ENCODE peak calls at places on chromosome 2, in eight cellular contexts. N is psoas muscle, Q is fibroblast of the aortic adventitia, O is AG10803, G is heart right ventricle, B is ascending aorta, S is PC-9, I is MM.1S. K is an unnamed sample.

GRCh38 chr2:10493636-10494281 is 45.6 kb upstream of the ODC1 start:
- DNase-seq in O (peak; percentile 49), Q (peak; percentile 33), I (peak; percentile 64), B (no peak), N (no peak), G (no peak), S (peak; percentile 97), K (no peak)

GRCh38 chr2:30272761-30273573 is 41.6 kb downstream of the LBH start:
- DNase-seq in Q (peak; percentile 73), N (no peak), B (no peak), O (peak; percentile 84), I (no peak), S (peak; percentile 91), G (no peak), K (no peak)

GRCh38 chr2:163667064-163667887 is 68.5 kb downstream of the FIGN start:
- DNase-seq in Q (peak; percentile 95), I (no peak), S (peak; percentile 71), O (peak; percentile 93), G (no peak), B (no peak), N (no peak), K (no peak)

GRCh38 chr2:151029406-151030157 is 232.1 kb downstream of the RBM43 start:
- DNase-seq in S (no peak), O (peak; percentile 98), B (no peak), I (peak; percentile 33), N (no peak), Q (peak; percentile 95), G (no peak), K (no peak)

GRCh38 chr2:16933355-16933754 is 267.7 kb upstream of the CYRIA start:
- DNase-seq in S (no peak), Q (no peak), B (no peak), N (no peak), G (no peak), O (no peak), I (no peak), K (no peak)

GRCh38 chr2:21175895-21176646 is 52.3 kb downstream of the TDRD15 start:
- DNase-seq in N (no peak), B (no peak), Q (no peak), O (no peak), I (peak; percentile 7), S (no peak), G (no peak), K (no peak)

GRCh38 chr2:148699830-148700229 is 55.3 kb downstream of the EPC2 start:
- DNase-seq in Q (no peak), O (no peak), S (no peak), G (no peak), B (no peak), I (no peak), N (no peak), K (no peak)

GRCh38 chr2:42010743-42011298 is 37.0 kb upstream of the PKDCC start:
- DNase-seq in S (peak; percentile 76), B (no peak), Q (peak; percentile 76), N (no peak), I (no peak), O (peak; percentile 91), G (no peak), K (no peak)

GRCh38 chr2:68709421-68709911 is 25.1 kb upstream of the ARHGAP25 start:
- DNase-seq in G (no peak), O (peak; percentile 44), N (no peak), I (peak; percentile 41), B (no peak), S (no peak), Q (peak; percentile 58), K (no peak)

GRCh38 chr2:217816396-217816869 is 186.4 kb downstream of the TNS1 start:
- DNase-seq in O (peak; percentile 33), I (no peak), S (no peak), B (no peak), Q (no peak), N (no peak), G (peak; percentile 58), K (no peak)

GRCh38 chr2:187520121-187520624 is 34.1 kb downstream of the TFPI start:
- DNase-seq in G (no peak), S (no peak), O (no peak), N (no peak), Q (no peak), I (no peak), B (no peak), K (no peak)

GRCh38 chr2:127719301-127720218 is 18.3 kb downstream of the SFT2D3 start:
- DNase-seq in S (no peak), B (no peak), Q (no peak), N (no peak), G (no peak), O (no peak), I (no peak), K (no peak)

GRCh38 chr2:43023791-43024514 is 202.5 kb downstream of the ZFP36L2 start:
- DNase-seq in S (no peak), B (no peak), G (no peak), O (no peak), N (no peak), I (no peak), Q (no peak), K (no peak)

GRCh38 chr2:120765911-120766757 is 30.5 kb downstream of the GLI2 start:
- DNase-seq in N (peak; percentile 84), S (no peak), O (peak; percentile 81), B (no peak), I (no peak), G (peak; percentile 85), Q (peak; percentile 99), K (peak; percentile 63)

GRCh38 chr2:210502997-210503621 is 26.6 kb upstream of the LANCL1 start:
- DNase-seq in O (peak; percentile 53), B (no peak), I (peak; percentile 27), N (peak; percentile 30), Q (peak; percentile 71), G (no peak), S (no peak), K (peak; percentile 59)

GRCh38 chr2:137964859-137965459 is 686 bp downstream of the HNMT start:
- DNase-seq in B (no peak), Q (peak; percentile 71), O (no peak), G (no peak), S (no peak), I (no peak), N (no peak), K (no peak)
- H3K4me3 ChIP-seq in B (peak overlapping the region; percentile 45), Q (peak overlapping the region; percentile 62), O (peak overlapping the region; percentile 67), G (peak overlapping the region; percentile 44), S (peak overlapping the region; percentile 59), I (no peak overlapping the region), N (peak overlapping the region; percentile 64), K (peak overlapping the region; percentile 70)

DNA sequence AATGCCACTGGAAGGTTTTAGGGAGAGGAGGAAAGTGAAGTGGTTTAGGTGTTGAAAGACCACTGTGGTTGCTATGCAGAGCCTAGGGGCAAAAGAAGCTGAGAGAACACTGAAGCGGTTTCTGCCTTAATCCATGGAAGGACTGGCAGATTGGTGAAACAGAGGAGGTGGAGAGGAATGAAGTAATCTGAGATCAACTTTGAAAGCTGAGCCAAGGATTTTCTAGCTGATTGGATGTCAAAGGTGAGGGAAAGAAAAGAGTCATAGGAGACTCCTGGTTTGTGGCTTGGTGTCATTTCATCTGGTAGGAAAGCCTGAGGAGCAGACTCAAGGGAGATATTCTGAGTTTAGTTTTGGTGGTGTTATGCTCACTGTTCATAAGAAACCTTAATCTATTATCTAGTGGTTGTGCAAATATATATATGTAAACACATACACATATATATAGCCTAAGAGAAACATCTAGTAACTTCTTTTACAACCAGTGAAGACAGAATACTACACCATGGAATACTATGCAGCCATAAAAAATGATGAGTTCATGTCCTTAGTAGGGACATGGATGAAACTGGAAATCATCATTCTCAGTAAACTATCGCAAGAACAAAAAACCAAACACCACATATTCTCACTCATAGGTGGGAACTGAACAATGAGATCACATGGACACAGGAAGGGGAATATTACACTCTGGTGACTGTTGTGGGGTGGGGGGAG is 134.1 kb upstream of the CREB1 start:
- DNase-seq in N (no peak), I (no peak), B (no peak), S (peak; percentile 70), O (no peak), Q (no peak), G (no peak), K (no peak)
- H3K4me3 ChIP-seq in N (no peak overlapping the region), I (no peak overlapping the region), B (no peak overlapping the region), S (peak overlapping the region; percentile 40), O (no peak overlapping the region), Q (no peak overlapping the region), G (no peak overlapping the region), K (no peak overlapping the region)

DNA sequence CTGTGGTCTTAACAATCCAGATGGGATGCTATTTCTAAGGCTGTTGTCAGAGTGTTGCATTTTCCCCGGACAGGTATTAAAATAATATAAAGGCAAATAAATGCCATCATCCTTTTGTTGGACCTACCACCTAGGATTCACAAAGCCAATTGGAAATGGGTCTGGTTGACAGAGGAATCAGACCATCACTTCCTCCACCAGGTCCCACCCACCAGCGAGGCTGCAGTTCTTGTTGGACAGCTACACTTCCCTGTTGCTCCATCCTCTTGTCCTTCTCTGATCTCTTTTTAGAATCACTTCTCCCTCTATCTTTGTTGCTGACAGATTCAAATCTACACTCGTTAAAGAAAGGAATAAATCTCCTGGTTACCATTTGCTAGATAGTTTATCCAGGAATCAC is 1.1 kb downstream of the TMEM169 start:
- DNase-seq in O (no peak), I (no peak), B (no peak), N (no peak), Q (no peak), S (no peak), G (no peak), K (no peak)
- H3K4me3 ChIP-seq in O (no peak overlapping the region), I (no peak overlapping the region), B (no peak overlapping the region), N (peak overlapping the region; percentile 76), Q (no peak overlapping the region), S (no peak overlapping the region), G (no peak overlapping the region), K (no peak overlapping the region)

DNA sequence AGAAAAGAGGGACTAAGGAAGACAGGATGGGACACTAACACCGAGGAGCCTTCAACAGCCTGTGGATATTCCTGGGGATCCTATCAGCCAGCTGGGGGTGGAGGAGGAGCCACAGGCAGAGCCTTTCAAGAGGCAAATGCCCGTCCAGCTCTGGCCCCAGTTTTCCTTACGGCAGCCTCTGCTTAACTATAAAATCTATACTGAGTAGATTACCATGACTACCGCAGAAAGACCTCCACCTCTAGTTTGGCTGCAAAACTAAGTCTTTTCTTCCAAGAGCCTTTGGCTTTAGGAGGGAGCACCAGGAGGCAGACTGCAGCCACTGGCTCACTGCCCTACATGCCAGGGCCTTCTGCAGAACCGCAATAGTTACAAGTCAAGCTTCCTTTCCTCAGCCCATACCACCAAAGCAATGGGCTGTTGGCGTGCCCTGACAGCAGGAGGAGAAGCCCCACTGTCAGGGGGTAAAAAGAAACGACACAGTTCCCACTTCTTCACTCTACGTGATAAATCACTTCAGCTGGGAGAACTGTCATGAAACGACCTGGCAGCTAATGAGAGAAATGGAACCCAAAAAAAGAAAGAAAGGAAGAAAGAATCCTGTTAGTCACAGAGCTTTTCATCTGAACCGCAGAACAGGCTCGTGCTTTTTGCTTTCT is 25.1 kb upstream of the CREB1 start:
- DNase-seq in I (no peak), N (no peak), S (no peak), O (peak; percentile 91), Q (peak; percentile 91), B (no peak), G (peak; percentile 34), K (no peak)
- H3K4me3 ChIP-seq in I (no peak overlapping the region), N (no peak overlapping the region), S (no peak overlapping the region), O (peak overlapping the region; percentile 41), Q (peak overlapping the region; percentile 31), B (no peak overlapping the region), G (no peak overlapping the region), K (no peak overlapping the region)

K was measured in right lobe of liver.